ENCODE peak calls at places on chromosomes 12 and 14, in eight cellular contexts. G is IMR-90; X is A673; D is ovary; Z is WERI-Rb-1; W is DND-41; R is effector memory CD4-positive, alpha-beta T cell; U is astrocyte of the spinal cord. V is an unnamed sample.

GRCh38 chr12:93116632-93117031 is 187.5 kb upstream of the EEA1 start:
- DNase-seq in X (no peak), D (no peak), R (no peak), Z (no peak), W (no peak), U (no peak), G (no peak), V (no peak)

GRCh38 chr12:108468149-108468968 is 46.7 kb upstream of the FICD start:
- DNase-seq in Z (no peak), G (peak), U (peak), D (no peak), X (peak), R (no peak), W (peak), V (no peak)

GRCh38 chr12:48973992-48974673 is 2.6 kb upstream of the WNT10B start:
- DNase-seq in D (peak), Z (peak), G (peak), U (peak), W (no peak), R (peak), X (no peak), V (no peak)

GRCh38 chr12:113233967-113234366 is 12.7 kb downstream of the TPCN1 start:
- DNase-seq in R (no peak), G (no peak), Z (no peak), X (no peak), D (no peak), U (no peak), W (no peak), V (no peak)

GRCh38 chr12:49515266-49515665 is 23.6 kb upstream of the KCNH3 start:
- DNase-seq in W (no peak), D (no peak), X (no peak), R (no peak), G (peak), U (peak), Z (no peak), V (peak)

GRCh38 chr12:113720629-113721028 is 245.5 kb downstream of the RBM19 start:
- DNase-seq in Z (no peak), W (no peak), R (no peak), D (no peak), G (no peak), X (no peak), U (no peak), V (no peak)

GRCh38 chr14:66099451-66099850 is 386.7 kb upstream of the CCDC196 start:
- DNase-seq in Z (no peak), D (no peak), W (no peak), G (no peak), R (no peak), X (no peak), U (no peak), V (no peak)

GRCh38 chr12:101743724-101744472 is 4.6 kb upstream of the SYCP3 start:
- DNase-seq in X (peak), U (no peak), D (no peak), W (peak), G (no peak), R (no peak), Z (no peak), V (no peak)

GRCh38 chr12:57852620-57853509 is 6.3 kb upstream of the CTDSP2 start:
- DNase-seq in W (no peak), D (peak), G (no peak), U (no peak), R (no peak), X (no peak), Z (no peak), V (no peak)

GRCh38 chr14:54894995-54895394 is 7.6 kb downstream of the GCH1 start:
- DNase-seq in X (peak), R (no peak), D (no peak), W (no peak), U (no peak), G (peak), Z (no peak), V (no peak)

GRCh38 chr12:56206373-56207166 is 15.2 kb downstream of the RNF41 start:
- DNase-seq in X (peak), D (peak), R (no peak), U (peak), Z (peak), G (peak), W (peak), V (no peak)

GRCh38 chr14:100904307-100905019 is 941 bp upstream of the RTL1 start:
- DNase-seq in X (peak), W (peak), R (no peak), U (no peak), Z (no peak), D (peak), G (no peak), V (no peak)

GRCh38 chr12:117013726-117014125 is 85.5 kb downstream of the TESC start:
- DNase-seq in W (no peak), Z (no peak), D (no peak), R (no peak), X (no peak), U (peak), G (peak), V (no peak)

GRCh38 chr14:33918256-33918655 is 32.6 kb downstream of the EGLN3 start:
- DNase-seq in R (no peak), D (no peak), Z (no peak), G (no peak), X (no peak), W (no peak), U (no peak), V (no peak)

DNA sequence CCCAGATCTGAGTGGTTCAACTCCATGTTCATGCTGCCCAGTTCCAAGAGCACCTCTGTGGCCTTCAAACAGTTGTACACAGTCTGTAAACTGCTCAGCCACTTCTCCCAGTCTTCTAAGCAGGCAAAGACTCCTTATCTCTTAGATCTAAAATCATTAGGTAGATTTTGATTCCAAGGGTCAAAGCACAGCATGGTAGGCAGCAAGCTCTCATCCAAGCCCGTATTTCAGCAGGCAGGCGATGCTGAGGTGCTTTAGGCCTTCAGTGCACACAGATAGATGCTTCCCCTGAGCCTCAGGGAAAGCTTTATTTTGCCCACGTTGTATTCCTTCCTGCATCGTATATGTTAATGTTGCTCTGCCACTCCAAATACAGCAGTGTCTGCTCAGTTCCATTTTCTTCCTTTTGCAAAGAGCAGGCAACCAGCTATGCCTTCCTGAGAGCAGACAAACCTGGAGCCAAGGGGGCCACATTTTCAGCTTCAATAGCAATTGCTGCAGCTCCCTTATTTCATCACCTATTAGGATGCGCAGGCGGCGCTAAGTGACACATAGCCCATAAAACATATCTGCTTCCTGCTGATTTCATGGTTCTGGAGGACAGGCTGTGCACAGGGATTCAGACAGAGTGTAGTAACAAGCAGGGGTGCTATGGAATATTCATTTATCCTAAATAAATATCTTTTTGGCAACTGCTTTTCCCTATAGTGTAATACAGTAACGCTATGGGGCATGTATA is 67.5 kb downstream of the ETV6 start:
- DNase-seq in W (no peak), G (peak), X (peak), Z (no peak), R (no peak), U (peak), D (no peak), V (peak)
- H3K4me3 ChIP-seq in W (no peak), G (no peak), X (no peak), Z (no peak), R (no peak), U (no peak), D (no peak), V (no peak)

GRCh38 chr14:50228313-50228712 is 3.1 kb downstream of the SOS2 start:
- DNase-seq in Z (no peak), W (no peak), D (no peak), U (no peak), R (no peak), G (no peak), X (no peak), V (no peak)

GRCh38 chr14:50231475-50232275 is at the start of gene SOS2:
- DNase-seq in Z (peak), D (peak), W (peak), U (peak), X (peak), R (peak), G (peak), V (peak)

GRCh38 chr14:50232276-50232642 is 881 bp upstream of the SOS2 start:
- DNase-seq in G (no peak), U (no peak), W (no peak), Z (peak), X (no peak), D (no peak), R (no peak), V (no peak)

GRCh38 chr14:50230601-50231474 is 540 bp downstream of the SOS2 start:
- DNase-seq in W (peak), Z (peak), X (peak), U (peak), D (peak), G (peak), R (peak), V (no peak)

DNA sequence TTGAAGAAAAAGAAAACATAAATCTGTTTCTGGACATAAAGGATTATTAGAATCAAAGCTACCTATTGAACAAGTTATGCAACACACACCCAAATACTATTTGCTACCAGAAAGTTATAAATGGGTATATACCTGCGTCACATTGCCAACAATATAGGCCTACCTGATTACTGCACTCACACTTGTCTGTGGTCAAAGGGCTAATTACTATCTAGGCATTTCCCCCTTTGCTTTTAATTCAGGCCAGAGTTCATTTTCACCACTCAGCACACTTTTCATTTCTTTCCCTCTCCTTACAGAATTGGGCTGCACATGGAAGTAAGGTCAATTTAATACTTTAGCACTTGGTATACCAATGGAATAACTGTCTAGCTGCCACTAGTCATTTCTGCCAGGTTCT is 1.7 kb downstream of the SOS2 start:
- DNase-seq in R (no peak), G (no peak), W (no peak), Z (no peak), X (no peak), D (no peak), U (no peak), V (no peak)
- H3K4me3 ChIP-seq in R (peak), G (peak), W (peak), Z (peak), X (peak), D (peak), U (peak), V (peak)

GRCh38 chr14:73712071-73712506 is 2.1 kb downstream of the PNMA1 start:
- DNase-seq in W (no peak), U (no peak), G (peak), D (no peak), X (no peak), Z (no peak), R (no peak), V (no peak)
- H3K4me3 ChIP-seq in W (peak), U (peak), G (peak), D (peak), X (peak), Z (peak), R (peak), V (peak)

GRCh38 chr12:132444957-132445883 is 44.7 kb upstream of the FBRSL1 start:
- DNase-seq in R (peak), G (no peak), X (no peak), D (no peak), W (peak), Z (peak), U (no peak), V (no peak)
- H3K4me3 ChIP-seq in R (peak), G (peak), X (peak), D (peak), W (no peak), Z (peak), U (peak), V (peak)

GRCh38 chr14:105043656-105044055 is 21.6 kb downstream of the GPR132 start:
- DNase-seq in Z (no peak), X (no peak), R (no peak), G (no peak), W (no peak), U (no peak), D (no peak), V (no peak)
- H3K4me3 ChIP-seq in Z (no peak), X (no peak), R (no peak), G (no peak), W (no peak), U (no peak), D (no peak), V (no peak)

GRCh38 chr12:65728348-65728912 is 95.9 kb upstream of the HMGA2 start:
- DNase-seq in R (no peak), U (no peak), W (no peak), Z (no peak), X (no peak), G (no peak), D (no peak), V (no peak)
- H3K4me3 ChIP-seq in R (no peak), U (peak), W (no peak), Z (no peak), X (peak), G (peak), D (no peak), V (peak)

V was measured in skeletal muscle cell.